ENCODE peak calls at places on chromosomes 4 and X, in ten cellular contexts. B, N, O, K, A, D, L, P, F and I are unnamed samples.

GRCh38 chr4:77500801-77501200 is 104.8 kb upstream of the CXCL13 start:
- DNase-seq in L (no peak), N (no peak), B (peak), K (no peak), D (no peak), F (peak), A (peak), O (no peak), P (no peak), I (no peak)

GRCh38 chrX:71252221-71252620 is 1.7 kb downstream of the ZMYM3 start:
- DNase-seq in D (no peak), B (no peak), L (no peak), P (no peak), F (no peak), K (no peak), A (no peak), N (no peak), O (no peak), I (peak)

GRCh38 chrX:46251755-46252154 is 293.5 kb downstream of the ZNF674 start:
- DNase-seq in A (peak), F (peak), D (no peak), N (no peak), P (peak), K (no peak), L (no peak), B (peak), O (peak), I (no peak)

GRCh38 chr4:118265312-118266144 is 87.3 kb downstream of the PRSS12 start:
- DNase-seq in P (no peak), K (no peak), N (peak), F (no peak), B (peak), L (no peak), O (no peak), A (no peak), D (no peak), I (no peak)

GRCh38 chr4:107094976-107095375 is 58.9 kb upstream of the DKK2 start:
- DNase-seq in P (no peak), A (no peak), F (no peak), L (no peak), N (no peak), K (no peak), B (peak), D (no peak), O (no peak), I (no peak)

GRCh38 chr4:76802546-76803021 is 95.4 kb downstream of the SOWAHB start:
- DNase-seq in K (no peak), N (no peak), L (no peak), B (peak), F (no peak), A (no peak), O (no peak), D (no peak), P (no peak), I (peak)

GRCh38 chr4:8547912-8548730 is 32.1 kb upstream of the GPR78 start:
- DNase-seq in D (no peak), K (peak), L (no peak), A (peak), F (peak), B (no peak), N (no peak), P (peak), O (no peak), I (no peak)

GRCh38 chrX:3743821-3744439 is 30.5 kb upstream of the PRKX start:
- DNase-seq in A (no peak), D (peak), F (no peak), P (no peak), B (no peak), O (no peak), L (no peak), K (no peak), N (no peak), I (no peak)

GRCh38 chrX:83319023-83319422 is 189.1 kb upstream of the POU3F4 start:
- DNase-seq in L (no peak), F (no peak), P (no peak), O (no peak), B (no peak), A (no peak), K (no peak), N (no peak), D (no peak), I (no peak)

GRCh38 chrX:2732076-2732475 is 19.8 kb upstream of the XG start:
- DNase-seq in B (no peak), K (no peak), D (no peak), P (no peak), O (no peak), N (no peak), L (no peak), A (no peak), F (no peak), I (no peak)

GRCh38 chr4:53365486-53366300 is at the start of gene SCFD2:
- DNase-seq in K (peak), O (peak), L (peak), A (peak), B (peak), N (peak), F (peak), P (peak), D (peak), I (peak)

GRCh38 chr4:113684534-113685091 is 76.9 kb downstream of the CAMK2D start:
- DNase-seq in K (peak), L (peak), N (peak), B (peak), P (no peak), F (peak), O (peak), D (peak), A (peak), I (no peak)

GRCh38 chr4:114599231-114600065 is 841 bp downstream of the UGT8 start:
- DNase-seq in A (no peak), O (no peak), D (no peak), N (peak), K (no peak), P (no peak), B (no peak), L (peak), F (no peak), I (peak)

GRCh38 chrX:131975851-131976250 is 47.3 kb upstream of the STK26 start:
- DNase-seq in L (no peak), F (no peak), A (no peak), O (no peak), D (no peak), B (peak), K (no peak), N (no peak), P (no peak), I (no peak)

GRCh38 chrX:3227526-3227925 is 118.9 kb downstream of the MXRA5 start:
- DNase-seq in B (no peak), N (no peak), A (no peak), F (no peak), L (no peak), P (no peak), O (no peak), K (no peak), D (no peak), I (no peak)

GRCh38 chr4:99808260-99808857 is 8.3 kb upstream of the DAPP1 start:
- DNase-seq in P (no peak), D (peak), F (peak), L (peak), A (peak), K (peak), B (peak), O (peak), N (no peak), I (peak)

GRCh38 chr4:20271954-20272353 is 20.2 kb downstream of the SLIT2 start:
- DNase-seq in P (no peak), B (no peak), N (no peak), O (no peak), A (no peak), F (no peak), D (no peak), K (no peak), L (no peak), I (no peak)

GRCh38 chr4:36056128-36056527 is 188.2 kb downstream of the ARAP2 start:
- DNase-seq in P (no peak), O (no peak), N (no peak), D (no peak), K (no peak), L (no peak), A (peak), B (no peak), F (no peak), I (no peak)

GRCh38 chrX:44873415-44874270 is 655 bp downstream of the KDM6A start:
- DNase-seq in F (peak), K (peak), A (peak), D (peak), P (no peak), B (peak), O (no peak), N (peak), L (peak), I (peak)

GRCh38 chr4:94961420-94961819 is 203.7 kb downstream of the BMPR1B start:
- DNase-seq in O (no peak), P (no peak), N (no peak), K (no peak), L (no peak), A (no peak), F (no peak), B (peak), D (no peak), I (no peak)

GRCh38 chr4:47084111-47084510 is 52.7 kb downstream of the GABRB1 start:
- DNase-seq in P (no peak), B (no peak), N (no peak), O (no peak), F (no peak), A (no peak), L (no peak), D (no peak), K (no peak), I (no peak)

GRCh38 chrX:39772057-39772832 is 325.5 kb downstream of the BCOR start:
- DNase-seq in F (no peak), B (peak), D (peak), A (peak), P (no peak), L (no peak), K (no peak), O (no peak), N (no peak), I (peak)

GRCh38 chr4:121408-122084 is 2.8 kb upstream of the ZNF718 start:
- DNase-seq in P (no peak), L (no peak), A (no peak), N (no peak), B (no peak), O (no peak), F (no peak), D (peak), K (no peak), I (no peak)

GRCh38 chr4:81504685-81505598 is 33.2 kb upstream of the RASGEF1B start:
- DNase-seq in N (peak), A (no peak), B (peak), O (no peak), D (no peak), L (no peak), P (no peak), F (no peak), K (peak), I (no peak)

GRCh38 chr4:73723945-73724344 is 16.4 kb upstream of the CXCL8 start:
- DNase-seq in P (no peak), A (no peak), O (no peak), K (no peak), N (no peak), D (no peak), F (no peak), B (no peak), L (no peak), I (no peak)

GRCh38 chrX:8653956-8654355 is 78.0 kb downstream of the ANOS1 start:
- DNase-seq in B (no peak), D (no peak), N (no peak), P (no peak), O (no peak), F (no peak), A (peak), L (no peak), K (no peak), I (no peak)
- H3K4me3 ChIP-seq in B (no peak), D (no peak), N (no peak), P (no peak), O (no peak), F (no peak), A (no peak), L (no peak), K (no peak), I (no peak)

GRCh38 chr4:26080876-26081628 is 167.0 kb downstream of the SMIM20 start:
- DNase-seq in D (no peak), B (no peak), F (no peak), N (no peak), O (no peak), K (no peak), L (no peak), P (no peak), A (no peak), I (no peak)

GRCh38 chr4:26084414-26084813 is 170.4 kb downstream of the SMIM20 start:
- DNase-seq in N (no peak), D (no peak), B (no peak), A (no peak), O (no peak), P (no peak), K (no peak), F (no peak), L (no peak), I (no peak)

GRCh38 chr4:26083987-26084386 is 170.0 kb downstream of the SMIM20 start:
- DNase-seq in K (no peak), O (no peak), L (peak), N (no peak), A (peak), B (peak), P (peak), F (no peak), D (peak), I (no peak)

GRCh38 chr4:26081795-26082498 is 167.9 kb downstream of the SMIM20 start:
- DNase-seq in L (no peak), B (peak), A (peak), F (peak), K (no peak), N (no peak), D (peak), P (no peak), O (peak), I (peak)

GRCh38 chr4:26082565-26082964 is 168.5 kb downstream of the SMIM20 start:
- DNase-seq in N (no peak), A (no peak), K (no peak), P (no peak), L (no peak), B (no peak), O (no peak), D (no peak), F (no peak), I (no peak)
- H3K4me3 ChIP-seq in N (no peak), A (no peak), K (no peak), P (no peak), L (no peak), B (no peak), O (no peak), D (no peak), F (no peak), I (no peak)

GRCh38 chr4:48602222-48602621 is 112.2 kb downstream of the ZAR1 start:
- DNase-seq in D (no peak), O (no peak), A (peak), L (no peak), B (no peak), F (peak), N (no peak), K (no peak), P (no peak), I (no peak)
- H3K4me3 ChIP-seq in D (no peak), O (no peak), A (peak), L (no peak), B (no peak), F (no peak), N (no peak), K (no peak), P (no peak), I (no peak)

GRCh38 chr4:152206185-152206584 is 329.7 kb downstream of the FBXW7 start:
- DNase-seq in L (no peak), F (no peak), K (no peak), P (no peak), O (no peak), B (peak), A (no peak), N (no peak), D (no peak), I (no peak)
- H3K4me3 ChIP-seq in L (no peak), F (no peak), K (no peak), P (no peak), O (no peak), B (no peak), A (no peak), N (no peak), D (no peak), I (no peak)

GRCh38 chrX:7109838-7110793 is 37.4 kb upstream of the STS start:
- DNase-seq in P (no peak), A (no peak), L (no peak), O (no peak), K (no peak), F (no peak), D (no peak), B (no peak), N (no peak), I (no peak)
- H3K4me3 ChIP-seq in P (no peak), A (no peak), L (no peak), O (no peak), K (no peak), F (no peak), D (no peak), B (no peak), N (no peak), I (no peak)

DNA sequence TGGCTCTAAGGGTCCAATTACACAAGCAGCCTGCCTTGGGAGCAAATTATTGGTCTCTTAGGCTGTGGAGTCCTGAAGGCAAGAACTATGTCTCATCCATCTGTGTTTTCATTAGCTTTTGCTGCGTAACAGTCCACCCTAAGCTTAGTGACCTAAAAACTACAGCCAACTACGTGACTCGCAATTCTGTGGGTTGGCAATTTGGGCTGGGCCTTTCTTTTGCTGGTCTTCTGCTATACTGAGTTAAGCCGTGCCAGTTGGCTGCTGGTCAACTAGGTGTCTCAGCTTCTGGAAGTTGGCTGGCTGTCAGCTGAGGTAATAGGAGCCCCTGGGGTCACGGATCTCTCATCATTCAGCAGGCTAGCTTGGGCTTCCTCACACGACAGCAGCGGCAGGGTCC is 205.6 kb upstream of the S100G start:
- DNase-seq in O (no peak), A (peak), K (no peak), N (no peak), P (no peak), L (peak), D (no peak), F (no peak), B (no peak), I (no peak)
- H3K4me3 ChIP-seq in O (no peak), A (no peak), K (no peak), N (no peak), P (no peak), L (no peak), D (no peak), F (no peak), B (no peak), I (no peak)

GRCh38 chrX:135099493-135099783 is 20.9 kb downstream of the ETDB start:
- DNase-seq in O (no peak), A (no peak), N (no peak), B (no peak), D (no peak), K (no peak), F (no peak), P (no peak), L (no peak), I (no peak)
- H3K4me3 ChIP-seq in O (peak), A (peak), N (no peak), B (no peak), D (no peak), K (no peak), F (no peak), P (no peak), L (no peak), I (no peak)

GRCh38 chr4:15778742-15779231 is 659 bp downstream of the CD38 start:
- DNase-seq in A (no peak), P (no peak), L (peak), K (no peak), D (peak), N (peak), O (peak), B (peak), F (peak), I (no peak)
- H3K4me3 ChIP-seq in A (peak), P (peak), L (peak), K (peak), D (peak), N (peak), O (peak), B (peak), F (peak), I (no peak)

GRCh38 chrX:48468247-48468671 is 1.8 kb downstream of the SLC38A5 start:
- DNase-seq in O (no peak), D (peak), P (no peak), F (no peak), A (no peak), L (no peak), K (no peak), N (no peak), B (no peak), I (peak)
- H3K4me3 ChIP-seq in O (no peak), D (peak), P (peak), F (no peak), A (no peak), L (no peak), K (peak), N (no peak), B (no peak), I (peak)